ENCODE peak calls at places on chromosome 15, in four cellular contexts. One of them, this sample, is unnamed.

GRCh38 chr15:35630570-35630969 is 84.6 kb upstream of the DPH6 start:
- DNase-seq in HepG2: peak; percentile 1
- DNase-seq in H1: no peak
- DNase-seq in GM12878: no peak
- DNase-seq in this sample: no peak

GRCh38 chr15:90064931-90065681 is 37.2 kb downstream of the IDH2 start:
- DNase-seq in HepG2: no peak
- DNase-seq in H1: no peak
- DNase-seq in GM12878: no peak
- DNase-seq in this sample: no peak

GRCh38 chr15:34855893-34856292 is 60.5 kb upstream of the ACTC1 start:
- DNase-seq in HepG2: no peak
- DNase-seq in H1: no peak
- DNase-seq in GM12878: no peak
- DNase-seq in this sample: no peak

GRCh38 chr15:35713733-35714132 is 167.8 kb upstream of the DPH6 start:
- DNase-seq in HepG2: no peak
- DNase-seq in H1: no peak
- DNase-seq in GM12878: no peak
- DNase-seq in this sample: no peak

GRCh38 chr15:43469867-43470266 is 23.1 kb downstream of the TP53BP1 start:
- DNase-seq in HepG2: no peak
- DNase-seq in H1: no peak
- DNase-seq in GM12878: no peak
- DNase-seq in this sample: no peak

GRCh38 chr15:49898097-49898496 is 220.9 kb downstream of the ATP8B4 start:
- DNase-seq in HepG2: no peak
- DNase-seq in H1: no peak
- DNase-seq in GM12878: no peak
- DNase-seq in this sample: no peak

GRCh38 chr15:77387355-77388105 is 32.4 kb downstream of the PEAK1 start:
- DNase-seq in HepG2: no peak
- DNase-seq in H1: no peak
- DNase-seq in GM12878: no peak
- DNase-seq in this sample: no peak

GRCh38 chr15:73927003-73927475 is 777 bp downstream of the LOXL1 start:
- DNase-seq in HepG2: no peak
- DNase-seq in H1: peak; percentile 83
- DNase-seq in GM12878: no peak
- DNase-seq in this sample: no peak

GRCh38 chr15:64532921-64533320 is 72.5 kb downstream of the ZNF609 start:
- DNase-seq in HepG2: no peak
- DNase-seq in H1: no peak
- DNase-seq in GM12878: no peak
- DNase-seq in this sample: no peak

GRCh38 chr15:73786518-73786917 is 33.4 kb upstream of the INSYN1 start:
- DNase-seq in HepG2: no peak
- DNase-seq in H1: peak; percentile 74
- DNase-seq in GM12878: no peak
- DNase-seq in this sample: no peak

GRCh38 chr15:86558252-86558651 is 478.6 kb downstream of the AGBL1 start:
- DNase-seq in HepG2: no peak
- DNase-seq in H1: no peak
- DNase-seq in GM12878: no peak
- DNase-seq in this sample: no peak

GRCh38 chr15:70286110-70286806 is 188.5 kb upstream of the TLE3 start:
- DNase-seq in HepG2: no peak
- DNase-seq in H1: no peak
- DNase-seq in GM12878: no peak
- DNase-seq in this sample: no peak

GRCh38 chr15:85381850-85382751 is 1.7 kb downstream of the AKAP13 start:
- DNase-seq in HepG2: no peak
- DNase-seq in H1: no peak
- DNase-seq in GM12878: peak; percentile 48
- DNase-seq in this sample: no peak

GRCh38 chr15:73870700-73871408 is 2.5 kb upstream of the TBC1D21 start:
- DNase-seq in HepG2: no peak
- DNase-seq in H1: no peak
- DNase-seq in GM12878: no peak
- DNase-seq in this sample: no peak

GRCh38 chr15:50227076-50227475 is 38.5 kb downstream of the HDC start:
- DNase-seq in HepG2: no peak
- DNase-seq in H1: peak; percentile 13
- DNase-seq in GM12878: no peak
- DNase-seq in this sample: no peak

GRCh38 chr15:96330064-96330449 is 443 bp upstream of the NR2F2 start:
- DNase-seq in HepG2: no peak
- DNase-seq in H1: peak; percentile 81
- DNase-seq in GM12878: no peak
- DNase-seq in this sample: no peak

GRCh38 chr15:41817781-41818180 is 10.1 kb upstream of the JMJD7 start:
- DNase-seq in HepG2: no peak
- DNase-seq in H1: no peak
- DNase-seq in GM12878: no peak
- DNase-seq in this sample: no peak

GRCh38 chr15:80585544-80586018 is 109.5 kb upstream of the ABHD17C start:
- DNase-seq in HepG2: no peak
- DNase-seq in H1: no peak
- DNase-seq in GM12878: no peak
- DNase-seq in this sample: no peak

GRCh38 chr15:64877435-64877834 is 34.3 kb upstream of the ANKDD1A start:
- DNase-seq in HepG2: no peak
- DNase-seq in H1: no peak
- DNase-seq in GM12878: no peak
- DNase-seq in this sample: no peak

DNA sequence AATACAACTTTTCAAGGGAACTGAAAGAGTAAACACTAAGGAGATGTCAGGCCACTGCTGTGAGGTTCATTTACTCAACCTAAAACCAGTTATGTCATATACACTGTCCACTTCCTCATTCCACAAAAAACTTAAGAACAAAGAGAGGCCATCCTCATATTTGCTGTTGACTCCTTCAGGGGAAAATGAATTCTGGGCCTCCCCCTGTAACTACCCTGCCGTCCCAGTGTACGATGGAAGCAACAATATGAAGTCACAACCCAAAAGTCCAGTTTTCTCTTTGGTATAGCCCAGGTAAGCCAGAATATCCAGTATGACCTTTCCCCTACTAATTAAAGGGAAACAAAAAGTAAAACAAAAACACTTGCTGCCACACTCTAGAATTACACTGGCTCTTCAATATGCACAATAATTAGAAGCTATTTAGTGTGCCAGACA is 16.2 kb downstream of the CEP152 start:
- DNase-seq in HepG2: no peak
- DNase-seq in H1: no peak
- DNase-seq in GM12878: peak; percentile 69
- DNase-seq in this sample: no peak
- TF ChIP-seq TCF12 in HepG2: no peak
- TF ChIP-seq TCF12 in H1: no peak
- TF ChIP-seq TCF12 in GM12878: no peak
- TF ChIP-seq TCF12 in this sample: no peak

GRCh38 chr15:55846108-55846707 is 103.3 kb upstream of the PRTG start:
- DNase-seq in HepG2: peak; percentile 69
- DNase-seq in H1: peak; percentile 57
- DNase-seq in GM12878: peak; percentile 35
- DNase-seq in this sample: peak; percentile 65
- TF ChIP-seq TCF12 in HepG2: no peak
- TF ChIP-seq TCF12 in H1: no peak
- TF ChIP-seq TCF12 in GM12878: no peak
- TF ChIP-seq TCF12 in this sample: no peak

GRCh38 chr15:45307230-45307924 is 55.3 kb downstream of the SLC28A2 start:
- DNase-seq in HepG2: peak; percentile 53
- DNase-seq in H1: no peak
- DNase-seq in GM12878: peak; percentile 31
- DNase-seq in this sample: peak; percentile 42
- TF ChIP-seq TCF12 in HepG2: no peak
- TF ChIP-seq TCF12 in H1: no peak
- TF ChIP-seq TCF12 in GM12878: no peak
- TF ChIP-seq TCF12 in this sample: no peak

GRCh38 chr15:28260722-28261121 is 61.3 kb downstream of the HERC2 start:
- DNase-seq in HepG2: no peak
- DNase-seq in H1: no peak
- DNase-seq in GM12878: no peak
- DNase-seq in this sample: no peak
- TF ChIP-seq TCF12 in HepG2: no peak
- TF ChIP-seq TCF12 in H1: no peak
- TF ChIP-seq TCF12 in GM12878: no peak
- TF ChIP-seq TCF12 in this sample: no peak

GRCh38 chr15:100468265-100468664 is 60.5 kb downstream of the CERS3 start:
- DNase-seq in HepG2: no peak
- DNase-seq in H1: no peak
- DNase-seq in GM12878: no peak
- DNase-seq in this sample: no peak
- TF ChIP-seq TCF12 in HepG2: no peak
- TF ChIP-seq TCF12 in H1: no peak
- TF ChIP-seq TCF12 in GM12878: no peak
- TF ChIP-seq TCF12 in this sample: no peak

DNA sequence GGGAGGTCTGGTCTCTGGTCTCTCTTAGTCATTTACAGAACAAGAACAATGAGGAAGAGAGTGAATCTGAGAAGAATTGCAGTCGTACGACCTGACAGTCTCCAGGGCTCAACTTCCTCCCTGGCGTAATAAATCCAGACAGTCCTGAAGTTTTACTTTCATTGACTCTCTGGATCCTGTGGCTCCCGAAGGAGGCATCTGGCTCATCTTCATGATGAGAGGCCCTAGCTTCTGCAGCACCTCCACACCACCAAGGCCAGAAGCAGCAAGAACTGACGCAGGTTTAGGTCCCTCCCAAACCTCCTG is 11.8 kb upstream of the CYFIP1 start:
- DNase-seq in HepG2: no peak
- DNase-seq in H1: no peak
- DNase-seq in GM12878: no peak
- DNase-seq in this sample: no peak
- TF ChIP-seq TCF12 in HepG2: no peak
- TF ChIP-seq TCF12 in H1: no peak
- TF ChIP-seq TCF12 in GM12878: no peak
- TF ChIP-seq TCF12 in this sample: no peak

This sample was measured in SK-N-SH.